ENCODE peak calls at places on chromosomes 16 and 17, in nine cellular contexts. P, S, I, A, M, B, Y, V and G are unnamed samples.

GRCh38 chr17:51992864-51993413 is 165.6 kb downstream of the CA10 start:
- DNase-seq in P (no peak), S (no peak), I (no peak), A (no peak), M (no peak), B (no peak), Y (no peak), V (no peak), G (no peak)

GRCh38 chr17:59825533-59826316 is 67.0 kb downstream of the TUBD1 start:
- DNase-seq in P (no peak), S (no peak), I (peak), A (no peak), M (peak), B (no peak), Y (no peak), V (no peak), G (no peak)

GRCh38 chr17:57294075-57294474 is 37.8 kb downstream of the MSI2 start:
- DNase-seq in P (no peak), S (no peak), I (no peak), A (no peak), M (no peak), B (no peak), Y (no peak), V (no peak), G (no peak)

GRCh38 chr17:70251704-70252103 is 82.4 kb downstream of the KCNJ2 start:
- DNase-seq in P (no peak), S (no peak), I (no peak), A (no peak), M (no peak), B (no peak), Y (no peak), V (no peak), G (no peak)

GRCh38 chr17:75240394-75241142 is 20.8 kb downstream of the GGA3 start:
- DNase-seq in P (no peak), S (no peak), I (peak), A (peak), M (no peak), B (no peak), Y (peak), V (no peak), G (no peak)

GRCh38 chr16:2700786-2701185 is 18.5 kb downstream of the KCTD5 start:
- DNase-seq in P (no peak), S (no peak), I (no peak), A (no peak), M (no peak), B (no peak), Y (no peak), V (no peak), G (no peak)

GRCh38 chr16:89765292-89765810 is 44.0 kb downstream of the ZNF276 start:
- DNase-seq in P (no peak), S (no peak), I (no peak), A (no peak), M (no peak), B (no peak), Y (no peak), V (no peak), G (no peak)

GRCh38 chr17:7236808-7237207 is 2.4 kb downstream of the PHF23 start:
- DNase-seq in P (no peak), S (peak), I (no peak), A (no peak), M (no peak), B (no peak), Y (no peak), V (no peak), G (no peak)

GRCh38 chr17:64040201-64040600 is 19.8 kb upstream of the ICAM2 start:
- DNase-seq in P (peak), S (peak), I (no peak), A (no peak), M (no peak), B (peak), Y (no peak), V (no peak), G (no peak)

GRCh38 chr17:37107406-37108083 is 158.8 kb downstream of the AATF start:
- DNase-seq in P (no peak), S (peak), I (no peak), A (no peak), M (no peak), B (peak), Y (no peak), V (no peak), G (peak)

GRCh38 chr17:8649157-8650118 is 18.9 kb upstream of the MYH10 start:
- DNase-seq in P (no peak), S (peak), I (no peak), A (no peak), M (no peak), B (no peak), Y (no peak), V (no peak), G (peak)

GRCh38 chr16:67641779-67642708 is 2.9 kb upstream of the CARMIL2 start:
- DNase-seq in P (no peak), S (peak), I (no peak), A (no peak), M (no peak), B (peak), Y (no peak), V (no peak), G (no peak)

GRCh38 chr17:81109957-81110356 is 55.4 kb upstream of the PVALEF start:
- DNase-seq in P (no peak), S (no peak), I (no peak), A (no peak), M (no peak), B (no peak), Y (no peak), V (no peak), G (no peak)

GRCh38 chr17:71883845-71884244 is 237.0 kb upstream of the SOX9 start:
- DNase-seq in P (no peak), S (no peak), I (no peak), A (no peak), M (no peak), B (no peak), Y (no peak), V (no peak), G (no peak)

GRCh38 chr16:996672-997071 is 15.1 kb downstream of the SOX8 start:
- DNase-seq in P (no peak), S (no peak), I (no peak), A (no peak), M (no peak), B (no peak), Y (no peak), V (no peak), G (no peak)

GRCh38 chr16:76947694-76948093 is 243.3 kb upstream of the MON1B start:
- DNase-seq in P (no peak), S (no peak), I (no peak), A (no peak), M (no peak), B (no peak), Y (no peak), V (no peak), G (no peak)

GRCh38 chr17:11122908-11123307 is 118.1 kb upstream of the SHISA6 start:
- DNase-seq in P (peak), S (peak), I (no peak), A (no peak), M (peak), B (peak), Y (no peak), V (no peak), G (no peak)

GRCh38 chr17:49061524-49061943 is 64.3 kb downstream of the IGF2BP1 start:
- DNase-seq in P (no peak), S (no peak), I (peak), A (no peak), M (no peak), B (no peak), Y (no peak), V (no peak), G (no peak)

GRCh38 chr17:689556-690247 is 24.9 kb downstream of the VPS53 start:
- DNase-seq in P (no peak), S (no peak), I (no peak), A (no peak), M (no peak), B (no peak), Y (no peak), V (no peak), G (no peak)

GRCh38 chr17:6546069-6546718 is 10.2 kb downstream of the PITPNM3 start:
- DNase-seq in P (no peak), S (no peak), I (no peak), A (no peak), M (no peak), B (no peak), Y (no peak), V (no peak), G (no peak)

GRCh38 chr17:27538156-27538955 is 82.1 kb downstream of the KSR1 start:
- DNase-seq in P (no peak), S (no peak), I (no peak), A (no peak), M (no peak), B (no peak), Y (no peak), V (no peak), G (no peak)

GRCh38 chr17:32490101-32490482 is 3.3 kb downstream of the CDK5R1 start:
- DNase-seq in P (no peak), S (no peak), I (no peak), A (no peak), M (no peak), B (no peak), Y (no peak), V (no peak), G (no peak)

GRCh38 chr16:76081936-76082335 is 195.3 kb upstream of the CNTNAP4 start:
- DNase-seq in P (no peak), S (no peak), I (no peak), A (no peak), M (no peak), B (no peak), Y (no peak), V (no peak), G (no peak)

GRCh38 chr17:78172284-78173024 is 4.1 kb downstream of the SYNGR2 start:
- DNase-seq in P (peak), S (no peak), I (peak), A (peak), M (peak), B (peak), Y (no peak), V (no peak), G (peak)

GRCh38 chr17:9999948-10000695 is 95.1 kb upstream of the RCVRN start:
- DNase-seq in P (no peak), S (no peak), I (no peak), A (no peak), M (no peak), B (no peak), Y (no peak), V (no peak), G (no peak)

GRCh38 chr16:80656731-80657150 is 115.9 kb downstream of the DYNLRB2 start:
- DNase-seq in P (no peak), S (no peak), I (no peak), A (no peak), M (no peak), B (no peak), Y (no peak), V (no peak), G (no peak)

GRCh38 chr17:20063665-20064648 is 54.8 kb downstream of the SPECC1 start:
- DNase-seq in P (peak), S (peak), I (peak), A (no peak), M (peak), B (peak), Y (no peak), V (peak), G (peak)

GRCh38 chr16:87924937-87925670 is 11.2 kb downstream of the CA5A start:
- DNase-seq in P (no peak), S (no peak), I (no peak), A (no peak), M (no peak), B (peak), Y (no peak), V (no peak), G (peak)

GRCh38 chr17:28812980-28813377 is 29.6 kb downstream of the FAM222B start:
- DNase-seq in P (no peak), S (no peak), I (no peak), A (no peak), M (no peak), B (no peak), Y (no peak), V (no peak), G (no peak)

GRCh38 chr16:9049241-9049640 is 42.2 kb upstream of the HAPSTR1 start:
- DNase-seq in P (no peak), S (no peak), I (no peak), A (no peak), M (no peak), B (no peak), Y (no peak), V (no peak), G (no peak)

GRCh38 chr16:24685539-24686432 is 43.7 kb upstream of the TNRC6A start:
- DNase-seq in P (peak), S (peak), I (peak), A (peak), M (peak), B (peak), Y (peak), V (no peak), G (peak)

GRCh38 chr17:72761431-72761830 is 331.1 kb downstream of the SLC39A11 start:
- DNase-seq in P (no peak), S (no peak), I (no peak), A (no peak), M (no peak), B (no peak), Y (no peak), V (no peak), G (no peak)

GRCh38 chr17:42521666-42522262 is 14.3 kb upstream of the NAGLU start:
- DNase-seq in P (no peak), S (peak), I (no peak), A (no peak), M (no peak), B (no peak), Y (no peak), V (no peak), G (peak)

GRCh38 chr16:68235105-68235881 is 634 bp downstream of the ESRP2 start:
- DNase-seq in P (peak), S (peak), I (no peak), A (peak), M (no peak), B (peak), Y (peak), V (no peak), G (no peak)

GRCh38 chr17:51948128-51948527 is 210.4 kb downstream of the CA10 start:
- DNase-seq in P (peak), S (no peak), I (no peak), A (no peak), M (no peak), B (no peak), Y (no peak), V (no peak), G (no peak)

DNA sequence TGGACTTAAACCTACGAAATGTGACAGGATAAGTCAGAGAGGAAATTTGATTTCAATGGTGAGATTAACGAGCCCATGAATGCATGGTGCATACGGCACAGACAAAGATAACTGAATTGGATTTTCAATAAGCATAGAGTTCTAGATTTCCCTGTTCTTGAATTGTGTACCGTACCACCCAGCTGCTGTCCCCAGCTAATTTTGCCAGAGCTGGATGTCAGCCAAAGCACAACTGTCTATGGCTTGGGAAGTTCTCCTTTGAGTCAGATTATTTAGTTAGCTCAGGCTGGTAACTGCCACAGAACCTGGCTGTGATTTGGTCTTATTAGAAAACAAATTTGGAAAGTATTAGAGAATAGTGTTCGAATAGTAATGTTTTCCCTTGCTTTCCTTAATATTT is 143.1 kb downstream of the CDH13 start:
- DNase-seq in P (no peak), S (no peak), I (no peak), A (no peak), M (peak), B (no peak), Y (no peak), V (no peak), G (no peak)
- TF ChIP-seq EP300 in P (no peak), S (no peak), I (no peak), A (no peak), M (no peak), B (no peak), Y (no peak), V (no peak), G (no peak)

GRCh38 chr17:16419929-16420271 is 4.5 kb downstream of the TRPV2 start:
- DNase-seq in P (no peak), S (no peak), I (no peak), A (no peak), M (no peak), B (no peak), Y (no peak), V (no peak), G (no peak)
- H3K27ac ChIP-seq in P (peak), S (peak), I (peak), A (no peak), M (peak), B (peak), Y (peak), V (peak), G (no peak)

GRCh38 chr16:55949518-55949917 is 74.3 kb upstream of the CES5A start:
- DNase-seq in P (no peak), S (no peak), I (peak), A (no peak), M (no peak), B (no peak), Y (no peak), V (peak), G (no peak)
- TF ChIP-seq EP300 in P (no peak), S (no peak), I (no peak), A (no peak), M (no peak), B (no peak), Y (no peak), V (no peak), G (no peak)

GRCh38 chr17:16417896-16418683 is 2.7 kb downstream of the TRPV2 start:
- DNase-seq in P (no peak), S (no peak), I (no peak), A (no peak), M (no peak), B (no peak), Y (no peak), V (no peak), G (no peak)
- H3K27ac ChIP-seq in P (peak), S (peak), I (peak), A (no peak), M (peak), B (peak), Y (peak), V (peak), G (no peak)

DNA sequence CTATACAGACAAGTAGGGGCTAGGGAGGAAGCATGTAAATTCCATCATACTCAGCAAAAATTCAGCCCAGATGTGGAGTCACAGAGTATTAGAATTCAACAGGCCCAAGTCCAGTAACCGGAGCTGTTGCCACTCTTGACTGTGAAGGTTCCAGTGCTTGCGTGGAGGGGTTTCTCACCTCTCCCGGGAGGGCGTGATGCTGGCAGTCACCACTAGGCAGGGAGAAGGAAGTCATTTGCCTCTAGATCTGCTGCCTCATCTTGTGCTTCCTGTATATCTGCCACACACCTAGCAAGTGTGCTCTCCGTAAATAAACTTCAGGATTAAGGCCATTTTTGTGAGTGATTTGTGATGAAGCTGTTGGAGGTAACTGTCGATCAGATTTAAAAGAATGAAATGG is 1.0 kb upstream of the CKLF start:
- DNase-seq in P (peak), S (no peak), I (peak), A (no peak), M (no peak), B (no peak), Y (peak), V (no peak), G (no peak)
- TF ChIP-seq EP300 in P (no peak), S (no peak), I (no peak), A (no peak), M (no peak), B (no peak), Y (no peak), V (no peak), G (no peak)

DNA sequence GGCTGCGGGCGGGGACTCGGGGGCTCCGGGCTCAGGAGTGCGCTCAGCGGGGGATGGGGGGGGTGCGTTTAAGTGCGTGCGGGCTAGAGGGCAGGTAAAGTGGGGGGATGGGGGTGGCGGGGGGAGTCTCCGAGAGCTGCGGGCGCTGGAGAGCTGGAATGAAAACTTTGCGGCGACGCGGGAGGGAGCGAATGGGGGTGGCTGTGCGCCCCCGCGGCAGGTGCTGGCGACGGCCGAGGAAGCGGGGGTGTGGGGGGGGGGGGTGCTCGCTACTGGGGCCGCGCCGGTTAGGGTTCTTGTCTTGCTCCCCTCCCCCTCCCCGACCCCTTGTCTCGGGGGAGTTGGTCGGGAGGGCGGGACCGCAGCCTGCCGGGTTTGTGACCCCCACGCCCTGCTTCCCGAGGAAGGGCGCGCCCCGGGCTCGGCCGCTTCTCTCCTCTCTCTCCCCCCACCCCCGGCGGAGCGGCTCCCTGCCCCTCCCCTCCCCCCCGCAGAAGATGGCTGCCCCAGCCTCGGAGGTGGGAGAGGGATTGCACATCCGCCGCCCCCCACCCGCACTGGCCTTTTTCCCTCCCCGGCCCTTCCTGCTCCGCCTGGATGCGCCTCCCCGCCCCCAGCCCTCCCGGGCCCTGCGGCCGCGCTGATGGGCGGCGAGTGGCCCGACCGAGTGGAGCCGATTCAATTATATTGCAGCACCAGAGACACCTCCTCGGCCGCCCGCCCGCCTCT is 651 bp downstream of the GSE1 start:
- DNase-seq in P (peak), S (peak), I (peak), A (peak), M (peak), B (peak), Y (peak), V (no peak), G (peak)
- H3K27ac ChIP-seq in P (peak), S (peak), I (peak), A (no peak), M (peak), B (peak), Y (peak), V (peak), G (no peak)